ENCODE peak calls at places on chromosomes 7 and 10, in four cellular contexts. Q, V, R and Z are unnamed samples.
A peak's percentile ranks its signal among the peaks of the same experiment; 100 is the strongest.

GRCh38 chr7:134209322-134210015 is 82.3 kb downstream of the LRGUK start:
- DNase-seq in R (no peak), Q (no peak), V (no peak), Z (no peak)

GRCh38 chr10:120456143-120456625 is 843 bp upstream of the PLPP4 start:
- DNase-seq in Q (no peak), V (no peak), R (no peak), Z (no peak)

GRCh38 chr10:130461631-130462030 is 325.4 kb downstream of the GLRX3 start:
- DNase-seq in Q (no peak), V (no peak), R (no peak), Z (no peak)

GRCh38 chr10:44853148-44853734 is 57.9 kb upstream of the TMEM72 start:
- DNase-seq in R (peak; percentile 58), Q (peak; percentile 53), V (no peak), Z (no peak)

GRCh38 chr10:71471031-71471430 is 74.3 kb downstream of the CDH23 start:
- DNase-seq in V (no peak), R (no peak), Q (no peak), Z (no peak)

GRCh38 chr10:3056280-3057037 is 10.9 kb upstream of the PFKP start:
- DNase-seq in Q (no peak), V (no peak), R (no peak), Z (no peak)

GRCh38 chr10:118958984-118959916 is 70.3 kb upstream of the NANOS1 start:
- DNase-seq in Q (peak; percentile 79), R (peak; percentile 80), V (no peak), Z (no peak)

GRCh38 chr10:15571570-15571969 is 148.2 kb downstream of the ITGA8 start:
- DNase-seq in R (peak; percentile 90), Q (no peak), V (peak; percentile 57), Z (peak; percentile 67)

GRCh38 chr7:155431711-155432110 is 26.2 kb upstream of the EN2 start:
- DNase-seq in Q (no peak), R (no peak), V (no peak), Z (no peak)

GRCh38 chr7:54813398-54813797 is 54.4 kb upstream of the SEC61G start:
- DNase-seq in Q (no peak), R (no peak), V (no peak), Z (no peak)

GRCh38 chr7:2281556-2281955 is 32.7 kb downstream of the SNX8 start:
- DNase-seq in R (peak; percentile 62), Q (no peak), V (no peak), Z (no peak)

GRCh38 chr10:14349081-14349480 is 18.4 kb upstream of the FRMD4A start:
- DNase-seq in Q (no peak), V (no peak), R (no peak), Z (no peak)

GRCh38 chr7:130294314-130294713 is 1.4 kb downstream of the CPA4 start:
- DNase-seq in Q (no peak), R (peak; percentile 40), V (peak; percentile 32), Z (no peak)

GRCh38 chr7:132102942-132103341 is 473.3 kb downstream of the PLXNA4 start:
- DNase-seq in V (no peak), Q (no peak), R (no peak), Z (no peak)

GRCh38 chr7:132099163-132099562 is 477.1 kb downstream of the PLXNA4 start:
- DNase-seq in V (no peak), R (no peak), Q (no peak), Z (no peak)

GRCh38 chr7:132102426-132102825 is 473.8 kb downstream of the PLXNA4 start:
- DNase-seq in V (no peak), Q (no peak), R (no peak), Z (no peak)

GRCh38 chr7:132100483-132100882 is 475.8 kb downstream of the PLXNA4 start:
- DNase-seq in Q (no peak), V (no peak), R (no peak), Z (no peak)

GRCh38 chr7:132100981-132101380 is 475.3 kb downstream of the PLXNA4 start:
- DNase-seq in Q (no peak), R (no peak), V (no peak), Z (no peak)
- TF ChIP-seq CTCF in Q (no peak), R (no peak), V (no peak), Z (no peak)

GRCh38 chr10:17851611-17852010 is 42.5 kb downstream of the MRC1 start:
- DNase-seq in R (no peak), Q (peak; percentile 6), V (no peak), Z (no peak)

GRCh38 chr10:17850526-17850925 is 41.4 kb downstream of the MRC1 start:
- DNase-seq in Q (no peak), V (no peak), R (no peak), Z (no peak)

GRCh38 chr10:17848646-17849045 is 39.5 kb downstream of the MRC1 start:
- DNase-seq in R (no peak), V (no peak), Q (no peak), Z (no peak)

GRCh38 chr10:17847586-17848296 is 38.6 kb downstream of the MRC1 start:
- DNase-seq in Q (peak; percentile 30), V (no peak), R (peak; percentile 51), Z (no peak)
- TF ChIP-seq CTCF in Q (peak; percentile 49), V (peak; percentile 63), R (peak; percentile 42), Z (peak; percentile 48)

GRCh38 chr7:43756368-43757072 is 2.0 kb upstream of the BLVRA start:
- DNase-seq in R (peak; percentile 92), V (peak; percentile 59), Q (peak; percentile 48), Z (no peak)

GRCh38 chr7:43753401-43753800 is 5.1 kb upstream of the BLVRA start:
- DNase-seq in R (no peak), V (no peak), Q (no peak), Z (no peak)

GRCh38 chr7:43752411-43752810 is 6.1 kb upstream of the BLVRA start:
- DNase-seq in R (no peak), V (no peak), Q (no peak), Z (no peak)

GRCh38 chr7:43754596-43754995 is 3.9 kb upstream of the BLVRA start:
- DNase-seq in V (no peak), Q (no peak), R (no peak), Z (no peak)

DNA sequence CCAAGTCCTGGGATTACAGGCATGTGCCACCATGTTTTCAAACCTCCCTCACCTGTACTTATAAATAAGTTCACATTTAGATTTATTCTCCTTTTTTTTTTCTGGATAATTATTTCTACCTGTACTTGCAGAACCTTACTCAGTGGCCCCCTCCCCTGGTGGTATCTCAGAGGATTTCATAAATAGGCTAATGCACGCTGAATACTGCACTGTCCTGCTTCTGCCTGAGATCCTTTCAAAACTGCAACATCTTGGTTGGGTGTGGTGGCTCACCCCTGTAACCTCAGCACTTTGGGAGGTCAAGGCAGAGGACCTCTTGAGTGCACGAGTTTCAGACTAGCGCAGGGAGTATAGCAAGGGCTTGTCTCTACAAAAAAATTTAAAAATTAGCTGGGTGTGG is 4.6 kb upstream of the BLVRA start:
- DNase-seq in Q (no peak), V (no peak), R (no peak), Z (no peak)
- TF ChIP-seq CTCF in Q (no peak), V (peak; percentile 10), R (no peak), Z (no peak)

DNA sequence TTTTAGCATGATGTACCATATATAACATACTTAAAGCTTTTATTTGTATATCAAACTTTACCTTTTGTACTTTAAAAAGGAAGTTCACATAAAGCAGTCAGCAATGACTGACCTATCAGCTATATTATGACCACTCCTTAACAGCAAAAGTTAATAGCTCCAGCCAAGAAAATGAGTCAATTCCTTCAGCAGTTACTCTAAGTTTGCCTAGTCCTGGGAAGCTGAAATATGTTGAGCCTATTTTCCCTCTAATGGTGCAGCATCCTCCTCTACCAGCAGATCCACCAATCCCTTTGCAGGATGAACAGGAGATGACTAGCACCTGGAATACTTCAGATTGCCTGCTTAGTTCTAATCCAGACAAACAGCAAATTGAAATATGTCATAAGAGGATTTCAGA is 64.2 kb downstream of the CUL2 start:
- DNase-seq in V (no peak), R (peak; percentile 57), Q (peak; percentile 99), Z (no peak)
- TF ChIP-seq CTCF in V (no peak), R (no peak), Q (no peak), Z (no peak)

DNA sequence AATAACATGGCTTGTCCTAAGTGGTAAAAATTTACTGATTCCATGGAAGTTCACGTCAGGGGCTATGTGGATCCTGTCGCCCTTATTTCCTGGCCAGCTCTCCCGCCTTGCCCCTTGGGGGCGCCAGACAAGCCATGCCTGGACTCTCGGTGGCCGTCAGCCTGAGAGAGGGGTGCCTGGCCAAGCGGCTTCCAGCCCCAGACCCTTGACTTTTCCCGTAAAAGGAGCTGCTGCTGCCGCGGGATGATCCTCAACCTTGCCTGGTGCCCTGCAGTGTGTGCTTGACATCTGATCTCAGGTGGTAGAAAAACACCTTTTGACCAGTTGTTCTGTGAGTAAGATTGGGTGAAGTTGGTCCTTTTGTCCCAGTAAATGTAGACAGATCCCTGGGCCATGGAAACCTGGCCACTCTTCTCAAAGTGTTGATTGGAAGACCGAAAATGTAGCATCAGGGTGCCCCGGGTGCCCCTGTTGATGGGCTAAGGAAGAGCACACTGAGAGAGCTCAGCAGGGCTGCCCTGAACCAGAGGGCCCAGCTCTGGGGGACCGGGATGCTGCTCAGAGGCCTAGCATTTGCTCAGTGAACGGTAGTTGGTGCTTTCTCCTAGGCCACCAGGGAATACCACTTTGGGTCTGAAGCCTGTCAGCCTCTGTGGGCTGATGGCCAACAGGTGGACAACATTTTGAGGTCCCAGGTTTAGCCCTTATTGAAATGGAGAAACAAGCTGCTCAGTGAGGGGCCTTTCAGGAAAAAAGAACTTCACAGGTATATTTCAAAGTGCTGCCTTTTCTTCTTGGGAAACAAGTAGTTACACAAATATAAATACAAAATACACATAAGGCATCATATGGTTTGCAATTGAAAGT is 162.5 kb downstream of the LRMDA start:
- DNase-seq in Q (no peak), V (no peak), R (no peak), Z (no peak)
- TF ChIP-seq CTCF in Q (peak; percentile 89), V (no peak), R (no peak), Z (peak; percentile 13)

GRCh38 chr7:3455826-3456444 is 154.9 kb downstream of the SDK1 start:
- DNase-seq in V (no peak), R (peak; percentile 27), Q (no peak), Z (no peak)
- TF ChIP-seq CTCF in V (no peak), R (no peak), Q (no peak), Z (no peak)

DNA sequence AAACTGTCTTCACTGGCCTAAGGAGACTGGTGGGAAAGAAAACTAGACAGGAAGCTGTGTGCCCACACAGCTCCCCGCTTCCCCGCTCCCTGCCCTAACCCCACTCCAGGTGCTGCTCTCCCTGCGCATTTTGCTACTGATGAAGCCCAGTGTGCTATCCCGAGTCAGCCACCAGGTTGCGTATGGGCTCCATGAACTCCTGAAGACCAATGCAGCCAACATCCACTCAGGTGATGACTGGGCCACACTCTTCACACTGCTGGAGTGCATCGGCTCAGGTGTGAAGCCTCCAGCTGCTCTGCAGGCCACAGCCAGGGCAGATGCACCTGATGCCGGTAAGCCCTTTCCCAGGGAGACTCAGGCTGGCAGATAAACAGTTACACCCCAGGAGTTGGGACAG is 20.3 kb upstream of the NFKB2 start:
- DNase-seq in V (no peak), R (no peak), Q (no peak), Z (no peak)
- TF ChIP-seq CTCF in V (no peak), R (peak; percentile 14), Q (peak; percentile 20), Z (no peak)

GRCh38 chr10:5095687-5096086 is 1.5 kb downstream of the AKR1C3 start:
- DNase-seq in V (no peak), Q (no peak), R (no peak), Z (no peak)
- TF ChIP-seq CTCF in V (no peak), Q (no peak), R (no peak), Z (no peak)

GRCh38 chr10:924524-924859 is 7.0 kb downstream of the LARP4B start:
- DNase-seq in Q (no peak), V (no peak), R (no peak), Z (no peak)
- TF ChIP-seq CTCF in Q (peak; percentile 10), V (no peak), R (no peak), Z (no peak)